ENCODE peak calls at places on chromosomes 4 and X, in four cellular contexts. One of them, this sample, is unnamed.
A peak's percentile ranks its signal among the peaks of the same experiment; 100 is the strongest.

GRCh38 chr4:99135541-99136173 is 8.4 kb downstream of the ADH4 start:
- DNase-seq in NCI-H69: no peak
- DNase-seq in CD4-positive, alpha-beta T cell: no peak
- DNase-seq in hepatocyte: no peak
- DNase-seq in this sample: no peak

GRCh38 chr4:176838611-176839411 is 46.1 kb upstream of the VEGFC start:
- DNase-seq in NCI-H69: no peak
- DNase-seq in CD4-positive, alpha-beta T cell: no peak
- DNase-seq in hepatocyte: no peak
- DNase-seq in this sample: no peak

GRCh38 chr4:54439831-54440243 is 210.7 kb downstream of the PDGFRA start:
- DNase-seq in NCI-H69: peak; percentile 54
- DNase-seq in CD4-positive, alpha-beta T cell: no peak
- DNase-seq in hepatocyte: no peak
- DNase-seq in this sample: peak; percentile 9

GRCh38 chr4:87141428-87141827 is 79.0 kb downstream of the KLHL8 start:
- DNase-seq in NCI-H69: no peak
- DNase-seq in CD4-positive, alpha-beta T cell: no peak
- DNase-seq in hepatocyte: no peak
- DNase-seq in this sample: peak; percentile 53

GRCh38 chr4:102632236-102632635 is 128.5 kb downstream of the MANBA start:
- DNase-seq in NCI-H69: no peak
- DNase-seq in CD4-positive, alpha-beta T cell: no peak
- DNase-seq in hepatocyte: no peak
- DNase-seq in this sample: no peak

GRCh38 chr4:1499465-1499864 is 93.2 kb upstream of the NKX1-1 start:
- DNase-seq in NCI-H69: no peak
- DNase-seq in CD4-positive, alpha-beta T cell: no peak
- DNase-seq in hepatocyte: no peak
- DNase-seq in this sample: no peak

GRCh38 chr4:137474711-137475301 is 57.5 kb downstream of the PCDH18 start:
- DNase-seq in NCI-H69: peak; percentile 88
- DNase-seq in CD4-positive, alpha-beta T cell: no peak
- DNase-seq in hepatocyte: peak; percentile 76
- DNase-seq in this sample: no peak

GRCh38 chrX:121831601-121832000 is 784.2 kb downstream of the GLUD2 start:
- DNase-seq in NCI-H69: no peak
- DNase-seq in CD4-positive, alpha-beta T cell: no peak
- DNase-seq in hepatocyte: no peak
- DNase-seq in this sample: no peak

GRCh38 chr4:109147135-109147534 is 155.3 kb downstream of the COL25A1 start:
- DNase-seq in NCI-H69: no peak
- DNase-seq in CD4-positive, alpha-beta T cell: no peak
- DNase-seq in hepatocyte: no peak
- DNase-seq in this sample: no peak

GRCh38 chr4:83890231-83890630 is 354.3 kb downstream of the GPAT3 start:
- DNase-seq in NCI-H69: no peak
- DNase-seq in CD4-positive, alpha-beta T cell: no peak
- DNase-seq in hepatocyte: no peak
- DNase-seq in this sample: no peak

GRCh38 chrX:68721991-68722860 is 74.8 kb downstream of the STARD8 start:
- DNase-seq in NCI-H69: no peak
- DNase-seq in CD4-positive, alpha-beta T cell: no peak
- DNase-seq in hepatocyte: no peak
- DNase-seq in this sample: no peak

GRCh38 chr4:8066336-8066931 is 92.2 kb downstream of the ABLIM2 start:
- DNase-seq in NCI-H69: no peak
- DNase-seq in CD4-positive, alpha-beta T cell: no peak
- DNase-seq in hepatocyte: no peak
- DNase-seq in this sample: no peak

GRCh38 chr4:11505225-11505971 is 76.7 kb upstream of the HS3ST1 start:
- DNase-seq in NCI-H69: peak; percentile 89
- DNase-seq in CD4-positive, alpha-beta T cell: no peak
- DNase-seq in hepatocyte: peak; percentile 68
- DNase-seq in this sample: peak; percentile 56

GRCh38 chr4:168708108-168708507 is 211.3 kb downstream of the PALLD start:
- DNase-seq in NCI-H69: no peak
- DNase-seq in CD4-positive, alpha-beta T cell: no peak
- DNase-seq in hepatocyte: no peak
- DNase-seq in this sample: no peak

GRCh38 chrX:66728818-66729271 is 90.0 kb upstream of the EDA2R start:
- DNase-seq in NCI-H69: no peak
- DNase-seq in CD4-positive, alpha-beta T cell: peak; percentile 27
- DNase-seq in hepatocyte: peak; percentile 72
- DNase-seq in this sample: peak; percentile 54

GRCh38 chr4:155079866-155080265 is 128.6 kb upstream of the NPY2R start:
- DNase-seq in NCI-H69: no peak
- DNase-seq in CD4-positive, alpha-beta T cell: no peak
- DNase-seq in hepatocyte: no peak
- DNase-seq in this sample: no peak

GRCh38 chr4:185836268-185837084 is 24.5 kb upstream of the SORBS2 start:
- DNase-seq in NCI-H69: no peak
- DNase-seq in CD4-positive, alpha-beta T cell: no peak
- DNase-seq in hepatocyte: no peak
- DNase-seq in this sample: no peak

GRCh38 chrX:50697691-50698090 is 116.3 kb downstream of the SHROOM4 start:
- DNase-seq in NCI-H69: no peak
- DNase-seq in CD4-positive, alpha-beta T cell: no peak
- DNase-seq in hepatocyte: peak; percentile 44
- DNase-seq in this sample: no peak

GRCh38 chr4:98374643-98375042 is 113.5 kb downstream of the RAP1GDS1 start:
- DNase-seq in NCI-H69: no peak
- DNase-seq in CD4-positive, alpha-beta T cell: no peak
- DNase-seq in hepatocyte: no peak
- DNase-seq in this sample: no peak

This sample was measured in transverse colon.